ENCODE peak calls at places on chromosome 19, in seven cellular contexts. I is sigmoid colon, D is ovary, T is H1, J is prostate gland, Q is lower leg skin, C is body of pancreas. S is an unnamed sample.

GRCh38 chr19:54137913-54138776 is 583 bp downstream of the CNOT3 start:
- DNase-seq in Q (peak; percentile 92), D (no peak), C (peak; percentile 42), T (peak; percentile 67), I (no peak), J (no peak), S (no peak)

GRCh38 chr19:2500861-2501260 is 24.9 kb downstream of the GADD45B start:
- DNase-seq in J (no peak), T (no peak), Q (no peak), D (no peak), I (no peak), C (no peak), S (no peak)

GRCh38 chr19:44855606-44856005 is 9.5 kb downstream of the NECTIN2 start:
- DNase-seq in J (no peak), D (no peak), T (no peak), I (no peak), Q (no peak), C (no peak), S (no peak)

GRCh38 chr19:45767881-45768643 is 990 bp downstream of the SIX5 start:
- DNase-seq in T (peak; percentile 79), C (peak; percentile 80), D (peak; percentile 75), J (peak; percentile 73), I (peak; percentile 91), Q (peak; percentile 93), S (no peak)

GRCh38 chr19:2482354-2483038 is 6.6 kb downstream of the GADD45B start:
- DNase-seq in D (no peak), Q (no peak), T (no peak), J (no peak), C (no peak), I (no peak), S (no peak)

GRCh38 chr19:51783373-51783772 is 11.6 kb upstream of the FPR3 start:
- DNase-seq in Q (no peak), T (no peak), J (no peak), I (no peak), D (no peak), C (no peak), S (no peak)

GRCh38 chr19:18675779-18676178 is 7.7 kb upstream of the CRTC1 start:
- DNase-seq in C (no peak), I (no peak), Q (no peak), J (no peak), D (no peak), T (peak; percentile 76), S (no peak)

GRCh38 chr19:2462635-2463421 is 6.1 kb upstream of the LMNB2 start:
- DNase-seq in Q (peak; percentile 96), I (peak; percentile 95), C (peak; percentile 88), J (peak; percentile 83), T (peak; percentile 93), D (peak; percentile 90), S (peak; percentile 66)

GRCh38 chr19:15779756-15780476 is 7.5 kb upstream of the OR10H5 start:
- DNase-seq in T (no peak), Q (peak; percentile 85), D (peak; percentile 87), C (peak; percentile 52), I (peak; percentile 92), J (peak; percentile 60), S (peak; percentile 65)

GRCh38 chr19:19121371-19121770 is 16.9 kb downstream of the TMEM161A start:
- DNase-seq in C (no peak), D (no peak), J (no peak), I (no peak), Q (no peak), T (no peak), S (no peak)

GRCh38 chr19:18809149-18809978 is 18.3 kb upstream of the COMP start:
- DNase-seq in D (peak; percentile 61), T (no peak), J (peak; percentile 75), C (peak; percentile 23), I (peak; percentile 93), Q (peak; percentile 95), S (peak; percentile 81)

GRCh38 chr19:39406656-39407393 is at the start of gene ZFP36:
- DNase-seq in D (peak; percentile 88), J (peak; percentile 92), I (peak; percentile 98), T (peak; percentile 86), Q (peak; percentile 99), C (peak; percentile 91), S (peak; percentile 95)

GRCh38 chr19:12806242-12807131 is at the start of gene RNASEH2A:
- DNase-seq in T (peak; percentile 91), C (peak; percentile 89), D (peak; percentile 83), J (peak; percentile 85), I (peak; percentile 94), Q (peak; percentile 97), S (peak; percentile 78)

GRCh38 chr19:4557971-4558941 is 1.2 kb downstream of the SEMA6B start:
- DNase-seq in T (peak; percentile 92), D (no peak), C (peak; percentile 61), Q (no peak), J (no peak), I (no peak), S (no peak)

GRCh38 chr19:29480507-29480906 is 45.3 kb upstream of the VSTM2B start:
- DNase-seq in C (no peak), J (no peak), Q (peak; percentile 40), D (no peak), I (no peak), T (no peak), S (no peak)

DNA sequence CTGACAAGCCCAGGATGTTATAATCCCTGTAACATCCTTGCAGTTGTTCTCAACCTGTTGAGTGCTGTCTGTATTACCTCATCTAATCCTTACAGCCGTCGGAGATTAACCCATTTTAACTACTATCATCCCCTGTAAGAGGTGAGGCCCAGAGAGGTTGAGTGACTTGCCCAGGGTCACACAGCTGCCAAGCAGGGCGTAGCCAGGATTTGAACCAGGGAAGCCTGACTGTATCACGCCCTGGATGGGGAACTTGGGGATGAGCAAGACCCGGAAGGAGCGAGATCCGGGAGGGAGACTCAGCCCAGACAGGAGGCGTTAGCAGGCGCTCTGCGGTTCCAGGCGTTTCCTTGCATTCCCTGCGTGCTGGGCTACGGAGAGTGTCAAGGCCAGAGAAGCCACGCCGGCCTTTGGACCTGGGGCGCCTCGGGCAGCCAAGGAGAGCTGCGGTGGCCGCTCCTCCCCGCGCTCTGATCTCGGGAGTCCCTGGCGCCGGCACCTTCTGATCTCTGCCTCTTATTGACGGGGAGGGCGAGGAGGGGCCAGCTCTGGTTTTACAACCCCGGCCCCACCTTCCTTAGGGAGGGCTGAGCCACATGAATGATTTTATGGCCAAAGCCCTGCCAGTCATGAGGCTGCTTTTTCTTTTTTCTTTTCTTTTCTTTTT is 6.2 kb downstream of the SULT2B1 start:
- DNase-seq in Q (peak; percentile 90), D (no peak), T (no peak), C (no peak), J (peak; percentile 87), I (no peak), S (no peak)
- TF ChIP-seq CTCF in Q (no peak), D (no peak), T (no peak), C (no peak), J (no peak), I (no peak), S (no peak)

DNA sequence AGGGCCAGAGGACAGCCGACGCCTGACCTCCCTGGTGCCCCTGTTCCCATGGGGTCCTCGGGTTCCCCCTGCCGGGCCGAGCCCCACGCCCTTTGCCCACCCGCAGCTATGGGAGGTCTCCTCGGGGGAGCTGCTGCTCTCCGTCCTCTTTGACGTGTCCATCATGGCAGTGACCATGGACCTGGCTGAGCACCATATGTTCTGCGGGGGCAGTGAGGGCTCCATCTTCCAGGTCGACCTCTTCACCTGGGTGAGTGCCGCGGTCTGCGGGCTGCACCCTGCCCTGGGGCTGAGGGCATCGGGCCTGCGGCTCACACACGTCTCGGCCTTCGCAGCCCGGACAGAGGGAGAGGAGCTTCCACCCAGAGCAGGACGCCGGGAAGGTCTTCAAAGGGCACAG is 6.6 kb downstream of the WDR18 start:
- DNase-seq in D (no peak), J (no peak), C (no peak), T (no peak), Q (no peak), I (no peak), S (no peak)
- TF ChIP-seq POLR2A in D (no peak), J (no peak), C (no peak), T (no peak), Q (no peak), I (no peak), S (no peak)

DNA sequence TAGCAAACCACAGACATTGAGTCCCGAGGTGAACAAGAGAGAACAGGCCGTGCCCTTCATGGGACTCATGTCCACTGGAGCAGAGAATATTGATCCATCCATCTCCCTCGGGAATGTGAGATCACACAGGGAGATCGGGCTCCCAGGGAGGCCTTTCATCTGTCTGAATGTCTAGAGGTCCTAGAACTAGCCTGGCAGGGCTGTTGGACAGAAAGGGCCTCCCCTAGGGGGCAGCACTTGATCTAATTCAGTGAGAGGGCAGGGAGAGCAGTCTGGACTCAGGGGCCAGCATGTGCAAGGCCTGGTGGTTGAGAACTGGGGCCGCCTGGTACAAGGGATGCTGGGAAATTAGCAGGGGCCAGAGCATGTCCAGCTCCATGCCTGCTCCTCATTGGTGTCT is 4.3 kb downstream of the RUVBL2 start:
- DNase-seq in J (no peak), C (peak; percentile 52), Q (no peak), D (no peak), T (peak; percentile 93), I (no peak), S (no peak)
- TF ChIP-seq CTCF in J (peak; percentile 16), C (peak; percentile 35), Q (no peak), D (no peak), T (peak; percentile 83), I (no peak), S (no peak)

DNA sequence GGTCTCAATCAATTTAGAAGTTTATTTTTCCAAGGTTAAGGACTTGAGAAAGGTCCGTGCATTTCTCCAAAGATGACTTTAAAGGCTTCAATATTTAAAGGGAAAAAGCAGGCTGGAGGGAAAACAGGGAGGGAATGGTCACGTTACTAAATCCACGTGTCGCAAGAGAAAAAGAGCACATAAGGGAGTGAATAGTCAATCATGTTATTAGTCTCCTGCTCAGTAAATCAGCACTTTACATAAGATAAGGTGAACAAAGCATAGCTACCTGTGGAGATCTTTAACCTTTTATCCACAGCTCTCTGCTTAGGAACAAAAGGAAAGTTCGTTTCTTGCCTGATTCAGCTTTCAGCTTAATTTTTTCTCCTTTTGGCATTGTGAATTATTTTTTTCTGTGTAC is 31.3 kb upstream of the LSM14A start:
- DNase-seq in C (no peak), D (no peak), J (no peak), Q (no peak), I (no peak), T (no peak), S (no peak)
- TF ChIP-seq POLR2A in C (no peak), D (no peak), J (no peak), Q (no peak), I (no peak), T (no peak), S (no peak)

S was measured in tibial nerve.